ENCODE peak calls at places on chromosome 18, in six cellular contexts. I is colonic mucosa, O is IMR-90, M is AG09309, Y is uterus, C is psoas muscle. W is an unnamed sample.

GRCh38 chr18:78992041-78992735 is 12.6 kb downstream of the SALL3 start:
- DNase-seq in C (no peak), I (no peak), O (no peak), Y (no peak), M (no peak), W (no peak)

GRCh38 chr18:12034241-12035100 is 53.2 kb downstream of the IMPA2 start:
- DNase-seq in O (no peak), I (peak), M (no peak), Y (no peak), C (no peak), W (no peak)

GRCh38 chr18:68928762-68929675 is 131.1 kb downstream of the CCDC102B start:
- DNase-seq in Y (no peak), O (no peak), C (no peak), I (no peak), M (no peak), W (no peak)

GRCh38 chr18:9910709-9911108 is 3.1 kb upstream of the VAPA start:
- DNase-seq in O (no peak), M (no peak), I (no peak), C (no peak), Y (no peak), W (no peak)

GRCh38 chr18:59233017-59233410 is 13.1 kb downstream of the GRP start:
- DNase-seq in O (no peak), C (no peak), Y (no peak), M (peak), I (no peak), W (no peak)

GRCh38 chr18:56085561-56085960 is 497.6 kb upstream of the TCF4 start:
- DNase-seq in O (peak), Y (peak), M (peak), C (no peak), I (no peak), W (no peak)

GRCh38 chr18:13444430-13445240 is 226.1 kb downstream of the LDLRAD4 start:
- DNase-seq in I (no peak), M (no peak), Y (no peak), O (no peak), C (no peak), W (no peak)

GRCh38 chr18:22346342-22346967 is 71.3 kb downstream of the CTAGE1 start:
- DNase-seq in Y (peak), C (peak), I (peak), M (no peak), O (peak), W (no peak)

GRCh38 chr18:73879771-73880170 is 267.9 kb downstream of the FBXO15 start:
- DNase-seq in Y (no peak), C (no peak), I (no peak), M (no peak), O (peak), W (no peak)

GRCh38 chr18:13217466-13217961 is 1.0 kb upstream of the LDLRAD4 start:
- DNase-seq in Y (peak), M (no peak), C (peak), I (peak), O (peak), W (peak)

GRCh38 chr18:62324917-62325805 is at the start of gene TNFRSF11A:
- DNase-seq in I (peak), Y (no peak), M (no peak), C (peak), O (no peak), W (peak)

GRCh38 chr18:76958692-76959341 is 136.5 kb downstream of the ZNF236 start:
- DNase-seq in M (no peak), I (peak), C (no peak), O (no peak), Y (no peak), W (no peak)

GRCh38 chr18:13390711-13391110 is 172.2 kb downstream of the LDLRAD4 start:
- DNase-seq in O (no peak), M (no peak), C (no peak), Y (no peak), I (no peak), W (no peak)

GRCh38 chr18:79511271-79511670 is 115.5 kb downstream of the NFATC1 start:
- DNase-seq in I (no peak), O (no peak), M (no peak), C (no peak), Y (peak), W (no peak)

GRCh38 chr18:34002130-34002529 is 222.6 kb downstream of the NOL4 start:
- DNase-seq in Y (no peak), O (no peak), I (no peak), M (no peak), C (no peak), W (peak)

GRCh38 chr18:55088000-55088401 is 128.7 kb upstream of the CCDC68 start:
- DNase-seq in M (no peak), I (no peak), O (no peak), Y (no peak), C (no peak), W (no peak)

GRCh38 chr18:78156466-78156865 is 823.2 kb upstream of the SALL3 start:
- DNase-seq in Y (no peak), I (no peak), O (no peak), M (no peak), C (no peak), W (no peak)

GRCh38 chr18:6543330-6543908 is 128.7 kb upstream of the L3MBTL4 start:
- DNase-seq in I (no peak), Y (no peak), O (peak), C (no peak), M (no peak), W (peak)

GRCh38 chr18:57846258-57846657 is 43.1 kb upstream of the ATP8B1 start:
- DNase-seq in M (peak), O (peak), I (no peak), C (no peak), Y (no peak), W (no peak)

GRCh38 chr18:50986360-50987087 is 18.7 kb downstream of the ELAC1 start:
- DNase-seq in Y (no peak), O (peak), M (peak), I (no peak), C (no peak), W (no peak)

GRCh38 chr18:43587538-43588153 is 310.4 kb upstream of the SYT4 start:
- DNase-seq in I (no peak), C (no peak), O (peak), Y (no peak), M (peak), W (peak)

GRCh38 chr18:23716516-23716915 is 27.3 kb downstream of the LAMA3 start:
- DNase-seq in O (peak), M (no peak), C (no peak), Y (no peak), I (no peak), W (peak)

GRCh38 chr18:54284967-54285785 is 15.9 kb downstream of the POLI start:
- DNase-seq in C (peak), I (no peak), Y (no peak), O (peak), M (peak), W (peak)

GRCh38 chr18:79275992-79276391 is 119.7 kb upstream of the NFATC1 start:
- DNase-seq in Y (no peak), O (no peak), I (no peak), M (no peak), C (no peak), W (peak)

GRCh38 chr18:12862874-12863482 is 21.1 kb downstream of the PTPN2 start:
- DNase-seq in I (no peak), Y (no peak), C (no peak), M (no peak), O (no peak), W (no peak)

GRCh38 chr18:57480724-57481123 is 45.5 kb downstream of the ONECUT2 start:
- DNase-seq in Y (no peak), O (no peak), I (no peak), C (no peak), M (no peak), W (no peak)

GRCh38 chr18:36942264-36942663 is 113.3 kb downstream of the KIAA1328 start:
- DNase-seq in C (no peak), I (no peak), M (no peak), Y (no peak), O (peak), W (peak)

GRCh38 chr18:61551586-61551985 is 218.4 kb downstream of the CDH20 start:
- DNase-seq in M (peak), I (peak), C (no peak), O (peak), Y (peak), W (peak)

GRCh38 chr18:23890589-23890988 is 124.0 kb upstream of the TTC39C start:
- DNase-seq in I (no peak), M (peak), C (no peak), O (peak), Y (no peak), W (no peak)

GRCh38 chr18:52130621-52131020 is 209.4 kb upstream of the DCC start:
- DNase-seq in O (no peak), C (no peak), I (no peak), Y (no peak), M (no peak), W (no peak)

GRCh38 chr18:33577688-33578370 is at the start of gene ASXL3:
- DNase-seq in Y (peak), C (peak), M (no peak), O (no peak), I (peak), W (peak)

GRCh38 chr18:51519571-51519970 is 322.1 kb upstream of the MEX3C start:
- DNase-seq in M (no peak), I (no peak), O (no peak), C (no peak), Y (no peak), W (no peak)

GRCh38 chr18:79400091-79400590 is 4.4 kb downstream of the NFATC1 start:
- DNase-seq in Y (peak), O (no peak), M (no peak), C (peak), I (peak), W (peak)

GRCh38 chr18:2425426-2426317 is 145.6 kb downstream of the METTL4 start:
- DNase-seq in C (no peak), M (no peak), O (peak), I (no peak), Y (no peak), W (no peak)

GRCh38 chr18:67865400-67865799 is 348.9 kb upstream of the DSEL start:
- DNase-seq in Y (no peak), O (no peak), M (no peak), C (no peak), I (no peak), W (no peak)

GRCh38 chr18:78713064-78713463 is 266.6 kb upstream of the SALL3 start:
- DNase-seq in I (no peak), O (no peak), M (no peak), C (no peak), Y (no peak), W (no peak)

GRCh38 chr18:13612111-13612997 is 114.0 kb downstream of the FAM210A start:
- DNase-seq in M (no peak), C (no peak), O (no peak), I (peak), Y (no peak), W (peak)

GRCh38 chr18:3510024-3510423 is 60.1 kb downstream of the TGIF1 start:
- DNase-seq in M (no peak), Y (no peak), I (no peak), O (no peak), C (no peak), W (no peak)

GRCh38 chr18:3510896-3511295 is 60.9 kb downstream of the TGIF1 start:
- DNase-seq in O (no peak), I (no peak), M (no peak), Y (no peak), C (no peak), W (no peak)

GRCh38 chr18:3514312-3515216 is 64.6 kb downstream of the TGIF1 start:
- DNase-seq in M (peak), I (no peak), O (no peak), Y (no peak), C (no peak), W (no peak)

GRCh38 chr18:3513481-3513880 is 63.5 kb downstream of the TGIF1 start:
- DNase-seq in O (no peak), Y (no peak), C (no peak), I (no peak), M (no peak), W (peak)

DNA sequence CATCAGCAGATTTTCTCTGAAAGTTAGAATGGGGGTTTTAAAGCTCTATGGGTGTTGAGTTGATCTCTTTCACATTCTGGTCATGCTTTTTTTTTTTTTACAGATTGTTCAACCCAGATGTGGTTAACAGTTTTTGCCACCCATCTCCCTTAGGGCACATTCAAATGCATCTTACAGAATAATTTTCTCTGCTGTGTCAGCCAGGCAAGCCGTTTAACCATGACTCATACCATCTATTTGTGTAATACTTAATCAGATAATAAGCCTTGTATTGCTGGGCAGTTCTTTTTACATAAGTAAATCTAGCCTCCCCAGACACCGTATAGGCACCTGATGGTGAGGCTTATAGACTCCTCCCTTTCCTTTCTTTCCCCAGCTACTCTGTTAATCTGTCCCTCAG is 62.0 kb downstream of the TGIF1 start:
- DNase-seq in M (peak), I (no peak), C (no peak), O (peak), Y (no peak), W (no peak)
- H3K4me3 ChIP-seq in M (no peak), I (no peak), C (no peak), O (no peak), Y (no peak), W (no peak)

DNA sequence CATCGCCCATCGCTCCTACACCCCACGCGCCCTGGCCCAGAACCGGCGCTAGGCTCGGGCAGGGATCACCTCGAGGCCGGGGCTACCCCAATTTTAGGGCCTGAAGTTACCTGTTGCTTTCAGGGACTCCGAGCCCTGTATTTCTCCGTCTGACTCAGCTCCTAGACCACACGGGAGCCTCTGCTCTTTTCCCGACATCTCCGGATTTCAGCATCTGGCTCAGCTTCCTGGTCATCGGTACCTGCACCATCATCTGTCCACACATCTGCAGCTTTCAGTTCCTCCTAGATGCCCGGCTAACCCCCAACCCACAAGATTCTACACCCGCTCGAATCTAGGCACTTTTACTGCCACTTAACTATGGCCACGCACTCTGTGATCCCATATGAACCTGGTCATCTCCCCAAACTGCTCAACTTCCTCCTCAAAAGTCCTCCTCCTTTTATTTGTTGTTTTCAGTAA is 12.1 kb upstream of the HMSD start:
- DNase-seq in C (no peak), M (no peak), I (no peak), Y (no peak), O (no peak), W (peak)
- H3K4me3 ChIP-seq in C (peak), M (peak), I (peak), Y (peak), O (peak), W (peak)

DNA sequence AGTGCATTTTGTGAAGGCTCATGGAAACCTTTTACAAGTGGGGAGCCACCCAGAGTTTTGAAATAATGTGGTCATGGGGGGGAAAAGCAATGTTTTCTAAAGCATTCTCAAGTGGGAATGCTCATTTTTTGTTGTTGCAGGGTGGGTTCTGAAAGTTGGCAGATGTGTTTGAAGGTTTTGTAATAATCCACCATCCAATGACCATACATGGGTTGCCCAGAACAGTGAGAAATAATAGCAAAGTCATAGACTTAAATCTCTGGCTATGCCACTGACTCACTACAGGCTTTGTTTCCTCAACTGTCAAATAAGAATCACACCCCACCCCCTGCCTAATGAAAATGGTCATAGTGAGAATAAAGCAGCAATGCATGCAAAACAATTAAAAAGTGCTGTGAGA is 2.9 kb downstream of the DSG3 start:
- DNase-seq in C (no peak), O (no peak), I (no peak), Y (no peak), M (no peak), W (no peak)
- H3K4me3 ChIP-seq in C (no peak), O (no peak), I (no peak), Y (no peak), M (no peak), W (no peak)

GRCh38 chr18:29083545-29083944 is 906.6 kb upstream of the CDH2 start:
- DNase-seq in I (no peak), C (no peak), M (no peak), O (peak), Y (no peak), W (no peak)
- H3K4me3 ChIP-seq in I (no peak), C (no peak), M (no peak), O (no peak), Y (no peak), W (no peak)

GRCh38 chr18:1392046-1392445 is 487.4 kb downstream of the ADCYAP1 start:
- DNase-seq in O (no peak), Y (no peak), M (no peak), C (no peak), I (no peak), W (no peak)

GRCh38 chr18:1392865-1393734 is 488.4 kb downstream of the ADCYAP1 start:
- DNase-seq in M (no peak), C (no peak), I (no peak), O (no peak), Y (no peak), W (no peak)

GRCh38 chr18:1394966-1395365 is 490.3 kb downstream of the ADCYAP1 start:
- DNase-seq in O (no peak), I (no peak), C (no peak), Y (no peak), M (no peak), W (no peak)

GRCh38 chr18:1393929-1394328 is 489.3 kb downstream of the ADCYAP1 start:
- DNase-seq in I (no peak), Y (no peak), O (no peak), M (no peak), C (no peak), W (no peak)

GRCh38 chr18:1394426-1394825 is 489.8 kb downstream of the ADCYAP1 start:
- DNase-seq in Y (no peak), I (no peak), M (no peak), C (no peak), O (no peak), W (no peak)
- H3K4me3 ChIP-seq in Y (no peak), I (no peak), M (no peak), C (no peak), O (no peak), W (no peak)

GRCh38 chr18:48399303-48400075 is 9.7 kb downstream of the ZBTB7C start:
- DNase-seq in I (no peak), M (no peak), C (no peak), Y (no peak), O (no peak), W (no peak)
- H3K4me3 ChIP-seq in I (no peak), M (no peak), C (no peak), Y (no peak), O (no peak), W (no peak)

GRCh38 chr18:46071894-46072867 is at the start of gene PSTPIP2:
- DNase-seq in M (no peak), C (peak), Y (peak), O (peak), I (peak), W (peak)
- H3K4me3 ChIP-seq in M (peak), C (peak), Y (peak), O (peak), I (peak), W (peak)

GRCh38 chr18:11031966-11032365 is 117.4 kb downstream of the PIEZO2 start:
- DNase-seq in Y (no peak), O (no peak), I (no peak), C (no peak), M (no peak), W (no peak)
- H3K4me3 ChIP-seq in Y (no peak), O (no peak), I (no peak), C (no peak), M (no peak), W (no peak)

GRCh38 chr18:75874401-75875093 is 447.0 kb upstream of the SMIM21 start:
- DNase-seq in Y (no peak), O (no peak), M (no peak), C (no peak), I (no peak), W (no peak)
- H3K4me3 ChIP-seq in Y (no peak), O (no peak), M (no peak), C (no peak), I (no peak), W (no peak)

DNA sequence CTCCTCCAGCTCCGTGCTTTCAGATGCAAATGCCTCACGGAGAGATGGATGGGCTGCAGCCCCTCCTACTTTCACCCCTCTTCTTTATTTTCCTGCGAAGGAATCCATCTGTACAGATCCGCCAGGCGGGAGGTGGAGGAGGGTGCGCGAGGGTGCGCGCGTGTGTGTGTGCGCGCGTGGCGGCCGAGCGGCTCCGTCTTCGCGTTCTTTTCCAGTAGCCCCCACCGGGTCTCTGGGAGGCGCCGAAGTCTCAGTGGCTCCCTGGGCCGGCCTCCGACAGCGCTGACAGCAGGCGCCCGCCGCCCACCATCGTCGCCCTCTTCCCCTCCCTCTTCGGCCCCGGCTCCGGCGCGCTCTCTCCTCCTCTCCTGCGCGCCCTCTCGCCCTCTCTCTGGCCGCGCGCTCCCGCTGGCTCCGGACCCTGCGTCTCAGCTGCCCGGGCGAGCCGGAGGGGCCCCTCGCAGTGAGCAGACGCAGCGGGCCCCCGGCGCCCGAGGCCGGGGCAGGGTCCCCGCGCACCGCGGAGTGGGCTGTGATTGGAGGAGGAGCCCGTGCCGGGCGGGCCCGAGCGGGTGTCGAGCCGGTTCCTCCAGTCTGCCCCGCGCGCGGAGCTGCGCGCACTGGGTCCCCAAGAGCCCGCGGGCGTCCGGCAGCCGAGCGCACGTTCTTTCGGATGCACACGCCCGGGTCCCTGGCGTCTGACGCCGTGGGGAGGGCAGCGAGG is at the start of gene CDH7:
- DNase-seq in M (no peak), I (no peak), C (no peak), O (no peak), Y (no peak), W (no peak)
- H3K4me3 ChIP-seq in M (no peak), I (peak), C (peak), O (no peak), Y (no peak), W (no peak)